ENCODE peak calls at places on chromosome 14, in four cellular contexts. A is lung, E is HCT116, C is DND-41. Y is an unnamed sample. For H3K9me3, the result is how much of the 10 kb centered on the place peaks cover.

GRCh38 chr14:99733221-99733550 is 49.1 kb downstream of the CYP46A1 start:
- DNase-seq in A (no peak), C (no peak), E (no peak), Y (no peak)

GRCh38 chr14:70018713-70019201 is 139.5 kb downstream of the SMOC1 start:
- DNase-seq in C (peak), E (no peak), A (no peak), Y (no peak)

GRCh38 chr14:63205281-63205575 is 985 bp downstream of the RHOJ start:
- DNase-seq in E (no peak), C (no peak), A (no peak), Y (no peak)

GRCh38 chr14:100988011-100988410 is 84.5 kb upstream of the RTL1 start:
- DNase-seq in A (no peak), C (no peak), E (peak), Y (no peak)

GRCh38 chr14:75979641-75980422 is 2.0 kb downstream of the TGFB3 start:
- DNase-seq in C (no peak), E (no peak), A (no peak), Y (no peak)

GRCh38 chr14:80215081-80215480 is 3.8 kb upstream of the DIO2 start:
- DNase-seq in C (no peak), A (no peak), E (no peak), Y (no peak)

GRCh38 chr14:80586116-80586515 is 355.4 kb downstream of the CEP128 start:
- DNase-seq in E (no peak), A (no peak), C (no peak), Y (no peak)

GRCh38 chr14:63426838-63427237 is 108.1 kb upstream of the GPHB5 start:
- DNase-seq in A (no peak), C (no peak), E (no peak), Y (peak)

GRCh38 chr14:67566908-67567307 is 33.2 kb downstream of the PIGH start:
- DNase-seq in E (no peak), A (no peak), C (no peak), Y (no peak)

GRCh38 chr14:71783786-71784185 is 148.4 kb upstream of the RGS6 start:
- DNase-seq in E (no peak), A (no peak), C (no peak), Y (no peak)

GRCh38 chr14:25007832-25008231 is 42.1 kb downstream of the STXBP6 start:
- DNase-seq in E (no peak), A (no peak), C (no peak), Y (peak)

GRCh38 chr14:78606111-78606510 is 435.9 kb downstream of the NRXN3 start:
- DNase-seq in C (no peak), E (no peak), A (no peak), Y (no peak)

GRCh38 chr14:87896393-87897380 is 96.3 kb downstream of the GALC start:
- DNase-seq in C (no peak), A (no peak), E (peak), Y (peak)

GRCh38 chr14:91292476-91292875 is 48.0 kb upstream of the GPR68 start:
- DNase-seq in C (no peak), E (no peak), A (no peak), Y (no peak)

GRCh38 chr14:87049886-87050820 is 942.8 kb downstream of the GALC start:
- DNase-seq in E (no peak), C (peak), A (no peak), Y (peak)

GRCh38 chr14:56102901-56103409 is 15.3 kb upstream of the PELI2 start:
- DNase-seq in A (no peak), C (no peak), E (no peak), Y (no peak)

GRCh38 chr14:105168979-105169507 is 467 bp upstream of the JAG2 start:
- DNase-seq in E (no peak), C (no peak), A (no peak), Y (peak)

GRCh38 chr14:99654235-99655000 is 9.5 kb downstream of the HHIPL1 start:
- DNase-seq in E (no peak), A (peak), C (no peak), Y (peak)

GRCh38 chr14:20454645-20455354 is at the start of the genes APEX1 and OSGEP:
- DNase-seq in C (peak), A (peak), E (peak), Y (peak)

GRCh38 chr14:65255029-65255545 is 152.8 kb upstream of the MAX start:
- DNase-seq in C (peak), E (peak), A (no peak), Y (no peak)

GRCh38 chr14:57963071-57963470 is 97.2 kb upstream of the SLC35F4 start:
- DNase-seq in E (no peak), C (no peak), A (no peak), Y (no peak)

GRCh38 chr14:55123101-55123500 is 6.0 kb upstream of the LGALS3 start:
- DNase-seq in A (no peak), E (no peak), C (no peak), Y (peak)

GRCh38 chr14:64951724-64952123 is 9.2 kb upstream of the GPX2 start:
- DNase-seq in C (no peak), E (no peak), A (no peak), Y (no peak)

GRCh38 chr14:74217672-74218448 is 21.4 kb upstream of the VSX2 start:
- DNase-seq in E (peak), A (peak), C (peak), Y (peak)

GRCh38 chr14:54804720-54805060 is 97.9 kb downstream of the GCH1 start:
- DNase-seq in C (no peak), E (no peak), A (no peak), Y (no peak)

GRCh38 chr14:94132285-94132887 is 3.0 kb upstream of the IFI27L2 start:
- DNase-seq in C (peak), A (peak), E (peak), Y (peak)

GRCh38 chr14:67551123-67551522 is 18.0 kb downstream of the PLEKHH1 start:
- DNase-seq in E (no peak), C (no peak), A (no peak), Y (no peak)

GRCh38 chr14:101167428-101167827 is 263.9 kb upstream of the RTL1 start:
- DNase-seq in A (no peak), C (no peak), E (peak), Y (no peak)

GRCh38 chr14:51357250-51357649 is 117.2 kb downstream of the TMX1 start:
- DNase-seq in E (no peak), A (no peak), C (no peak), Y (peak)

GRCh38 chr14:75280831-75281690 is 2.4 kb downstream of the FOS start:
- DNase-seq in A (no peak), C (no peak), E (no peak), Y (no peak)

GRCh38 chr14:32711103-32711680 is 227.5 kb upstream of the NPAS3 start:
- DNase-seq in A (no peak), E (peak), C (peak), Y (peak)

GRCh38 chr14:90644882-90645281 is 171.3 kb downstream of the TTC7B start:
- DNase-seq in E (no peak), C (no peak), A (no peak), Y (peak)

GRCh38 chr14:50452979-50453705 is 56.5 kb upstream of the CDKL1 start:
- DNase-seq in C (no peak), E (no peak), A (no peak), Y (no peak)

GRCh38 chr14:95198320-95198719 is 41.0 kb upstream of the DICER1 start:
- DNase-seq in A (no peak), C (no peak), E (no peak), Y (no peak)

GRCh38 chr14:21987937-21988336 is 314.3 kb upstream of the OR4E1 start:
- DNase-seq in E (peak), C (peak), A (no peak), Y (peak)

GRCh38 chr14:72517736-72518135 is 376.2 kb downstream of the DPF3 start:
- DNase-seq in E (no peak), A (no peak), C (no peak), Y (no peak)

GRCh38 chr14:73477618-73478266 is 13.0 kb upstream of the RIOX1 start:
- DNase-seq in E (no peak), A (no peak), C (no peak), Y (no peak)

DNA sequence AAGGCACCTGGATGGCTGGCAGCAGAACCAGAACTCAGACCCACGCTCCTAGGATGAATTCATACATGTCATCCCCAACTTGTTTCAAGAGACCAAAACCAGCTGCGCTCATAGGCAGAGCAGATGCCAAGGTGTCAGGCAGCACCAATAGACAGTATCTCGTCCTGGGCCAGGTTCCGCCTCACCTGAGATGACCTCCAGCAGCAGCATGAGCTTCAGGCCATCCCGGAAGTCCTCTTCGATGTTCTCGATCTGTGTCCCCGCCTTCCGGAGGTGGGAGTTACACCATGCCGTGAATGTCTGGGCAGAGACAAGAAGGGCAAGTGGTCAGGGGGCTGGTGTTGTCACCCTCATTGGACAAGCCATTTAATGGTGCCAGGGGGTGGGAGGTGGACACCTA is 53.7 kb downstream of the ACTN1 start:
- DNase-seq in C (no peak), E (no peak), A (no peak), Y (no peak)
- H3K4me3 ChIP-seq in C (no peak), E (no peak), A (no peak), Y (no peak)

GRCh38 chr14:96284008-96284407 is 28.0 kb downstream of the BDKRB1 start:
- DNase-seq in C (no peak), A (no peak), E (no peak), Y (no peak)

GRCh38 chr14:96284430-96284829 is 28.4 kb downstream of the BDKRB1 start:
- DNase-seq in C (no peak), A (no peak), E (no peak), Y (no peak)

GRCh38 chr14:96279564-96279963 is 23.6 kb downstream of the BDKRB1 start:
- DNase-seq in E (no peak), C (no peak), A (no peak), Y (no peak)

GRCh38 chr14:96280104-96280503 is 24.1 kb downstream of the BDKRB1 start:
- DNase-seq in E (no peak), A (no peak), C (no peak), Y (no peak)

GRCh38 chr14:96281486-96281885 is 25.5 kb downstream of the BDKRB1 start:
- DNase-seq in C (no peak), E (no peak), A (no peak), Y (no peak)
- TF ChIP-seq CTCF in C (peak), E (no peak), A (no peak), Y (peak)

GRCh38 chr14:38122241-38122640 is 85.5 kb upstream of the SSTR1 start:
- DNase-seq in E (no peak), A (no peak), C (no peak), Y (no peak)
- H3K9me3 ChIP-seq in E (under half), A (under half), C (under half), Y (under half)

DNA sequence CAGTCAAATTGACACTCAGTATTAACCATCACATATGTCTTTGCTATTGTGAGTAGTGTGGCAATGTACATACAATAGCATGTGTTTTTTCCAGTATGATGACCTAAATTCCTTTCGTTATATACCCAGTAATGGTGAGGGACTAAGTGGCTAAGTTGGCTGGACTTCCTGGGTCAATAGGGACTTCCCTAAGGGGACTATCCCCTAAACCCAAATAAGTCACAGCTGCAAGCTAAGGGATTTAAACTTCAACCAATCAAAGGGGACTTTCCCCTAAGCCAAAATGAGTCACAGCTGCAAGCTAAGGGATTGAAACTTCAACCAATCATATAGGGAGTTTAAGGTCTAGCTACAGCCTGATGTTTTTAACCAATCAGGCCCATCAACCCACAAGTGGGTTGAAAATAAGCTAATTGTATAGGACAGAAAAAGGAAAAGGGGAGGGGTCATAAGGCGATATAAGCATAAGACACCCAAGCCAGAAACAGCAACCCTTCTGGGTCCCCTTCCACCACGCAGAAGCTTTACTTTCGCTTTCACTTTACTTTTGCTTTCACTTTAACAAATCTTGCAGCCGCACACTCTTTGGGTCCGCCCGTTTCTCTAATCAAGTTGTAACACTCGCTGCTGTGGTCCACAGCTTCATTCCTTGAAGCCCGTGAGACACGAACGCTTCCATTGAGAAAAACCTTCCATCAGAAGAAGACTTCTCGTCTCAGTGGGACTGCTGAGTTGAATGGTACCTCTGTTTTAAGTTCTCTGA is 404.4 kb downstream of the FLRT2 start:
- DNase-seq in C (peak), A (no peak), E (no peak), Y (no peak)
- H3K4me3 ChIP-seq in C (peak), A (no peak), E (no peak), Y (no peak)

GRCh38 chr14:68775614-68776126 is 17.2 kb downstream of the ZFP36L1 start:
- DNase-seq in E (no peak), C (no peak), A (no peak), Y (no peak)
- TF ChIP-seq CTCF in E (peak), C (peak), A (no peak), Y (no peak)

DNA sequence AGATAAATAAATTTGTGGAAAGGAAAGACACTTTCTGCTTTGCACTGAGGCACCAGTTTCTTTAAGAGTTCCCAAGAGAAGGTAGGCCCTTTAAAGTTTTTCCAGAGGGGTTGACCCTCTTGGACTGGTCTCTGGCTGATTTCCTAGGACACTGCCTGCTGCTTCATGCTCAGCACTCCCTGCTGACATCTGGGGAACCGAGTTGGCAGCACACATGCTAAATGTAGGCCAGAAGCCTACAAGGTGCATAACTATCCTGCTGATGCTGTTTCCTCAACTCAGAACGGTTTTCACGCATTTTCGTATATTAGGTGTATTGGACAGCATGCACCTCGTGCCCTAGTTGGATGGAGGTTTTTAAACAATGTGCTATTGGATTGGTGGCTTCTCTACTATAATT is 887.2 kb upstream of the SEL1L start:
- DNase-seq in A (no peak), C (no peak), E (no peak), Y (no peak)
- H3K9me3 ChIP-seq in A (under half), C (under half), E (under half), Y (under half)

DNA sequence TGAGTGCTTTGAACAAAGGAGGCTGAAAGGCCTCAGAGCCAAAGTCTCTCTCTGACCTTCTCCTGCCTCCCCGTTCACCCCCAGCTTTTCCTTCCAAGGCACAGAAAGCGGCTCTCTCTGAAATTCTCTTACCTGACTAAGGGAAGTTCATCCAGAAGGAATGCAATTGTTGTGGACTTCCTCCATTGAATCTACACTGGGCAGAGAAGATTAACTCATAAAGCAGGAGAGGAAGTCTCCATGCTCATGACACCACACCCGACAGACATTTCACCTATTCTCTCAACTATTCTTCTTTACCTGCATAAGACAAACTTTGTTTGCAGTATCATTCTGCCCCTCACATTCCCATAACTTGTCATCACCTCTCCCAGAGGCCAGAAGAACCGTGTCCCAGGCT is 129.3 kb upstream of the CCDC175 start:
- DNase-seq in A (no peak), E (no peak), C (no peak), Y (no peak)
- H3K4me3 ChIP-seq in A (no peak), E (no peak), C (no peak), Y (no peak)